ENCODE peak calls at places on chromosomes 2 and 18, in seven cellular contexts. I is GM23338, O is HCT116, J is astrocyte, B is HepG2, V is GM23248, A is fibroblast of lung. G is an unnamed sample.

GRCh38 chr2:47344890-47345583 is 57.9 kb upstream of the MSH2 start:
- DNase-seq in J (peak; percentile 80), V (peak; percentile 67), O (peak; percentile 86), A (peak; percentile 88), I (peak; percentile 99), B (peak; percentile 100), G (peak; percentile 93)

GRCh38 chr2:31987454-31987853 is 23.4 kb downstream of the MEMO1 start:
- DNase-seq in A (peak; percentile 69), J (peak; percentile 56), B (no peak), V (peak; percentile 83), O (no peak), I (no peak), G (peak; percentile 51)

GRCh38 chr18:54261894-54262293 is 7.4 kb upstream of the POLI start:
- DNase-seq in J (no peak), I (no peak), O (no peak), A (no peak), V (no peak), B (no peak), G (no peak)

GRCh38 chr18:46676162-46676830 is 19.3 kb upstream of the LOXHD1 start:
- DNase-seq in B (no peak), O (no peak), A (peak; percentile 71), I (no peak), J (peak; percentile 61), V (peak; percentile 52), G (peak; percentile 73)

GRCh38 chr18:28716321-28716720 is 539.4 kb upstream of the CDH2 start:
- DNase-seq in A (no peak), I (no peak), V (no peak), O (no peak), J (no peak), B (no peak), G (no peak)

GRCh38 chr18:24380163-24380747 is 17.4 kb downstream of the OSBPL1A start:
- DNase-seq in V (no peak), B (no peak), J (no peak), I (peak; percentile 51), O (no peak), A (no peak), G (no peak)

GRCh38 chr2:151051584-151052220 is 210.0 kb downstream of the RBM43 start:
- DNase-seq in I (peak; percentile 66), J (no peak), O (peak; percentile 41), A (peak; percentile 41), B (peak; percentile 35), V (peak; percentile 70), G (peak; percentile 69)

GRCh38 chr2:237600205-237600846 is 9.8 kb upstream of the RAB17 start:
- DNase-seq in I (no peak), J (no peak), A (peak; percentile 30), O (no peak), V (peak; percentile 84), B (peak; percentile 55), G (peak; percentile 53)

GRCh38 chr2:37570773-37571570 is 100.5 kb downstream of the CDC42EP3 start:
- DNase-seq in V (peak; percentile 96), O (no peak), A (peak; percentile 95), B (no peak), I (no peak), J (peak; percentile 96), G (no peak)

GRCh38 chr2:209648714-209649113 is 122.9 kb upstream of the UNC80 start:
- DNase-seq in J (peak; percentile 59), A (peak; percentile 68), I (peak; percentile 34), V (peak; percentile 83), B (no peak), O (no peak), G (no peak)

GRCh38 chr2:375947-376307 is 88.0 kb upstream of the ALKAL2 start:
- DNase-seq in O (no peak), I (no peak), J (no peak), B (no peak), V (no peak), A (no peak), G (no peak)

GRCh38 chr18:34993289-34993688 is 47.9 kb upstream of the MAPRE2 start:
- DNase-seq in I (no peak), A (no peak), O (no peak), J (no peak), V (no peak), B (no peak), G (no peak)

GRCh38 chr2:43634604-43635306 is 2.3 kb upstream of the PLEKHH2 start:
- DNase-seq in B (peak; percentile 94), I (no peak), O (no peak), A (peak; percentile 95), V (peak; percentile 83), J (peak; percentile 96), G (peak; percentile 16)

GRCh38 chr18:27789406-27789805 is 387.5 kb downstream of the CDH2 start:
- DNase-seq in J (no peak), A (no peak), O (no peak), I (no peak), B (no peak), V (no peak), G (no peak)

GRCh38 chr2:134714228-134714627 is 4.6 kb downstream of the TMEM163 start:
- DNase-seq in O (no peak), V (no peak), A (no peak), B (no peak), I (no peak), J (no peak), G (no peak)

GRCh38 chr18:45617284-45617683 is 2.0 kb downstream of the SLC14A2 start:
- DNase-seq in A (peak; percentile 90), O (peak; percentile 48), I (no peak), B (no peak), V (peak; percentile 97), J (peak; percentile 84), G (no peak)

GRCh38 chr2:184053326-184053725 is 545.0 kb upstream of the ZNF804A start:
- DNase-seq in A (peak; percentile 3), B (no peak), I (no peak), V (no peak), O (peak; percentile 12), J (no peak), G (peak; percentile 30)

GRCh38 chr2:127229555-127229954 is 9.5 kb upstream of the CYP27C1 start:
- DNase-seq in A (no peak), B (no peak), V (no peak), O (no peak), J (no peak), I (no peak), G (no peak)

GRCh38 chr2:19649107-19649506 is 252.7 kb downstream of the TTC32 start:
- DNase-seq in B (no peak), J (peak; percentile 75), V (peak; percentile 66), I (no peak), A (peak; percentile 79), O (no peak), G (no peak)

GRCh38 chr2:21118302-21118920 is 5.4 kb upstream of the TDRD15 start:
- DNase-seq in J (no peak), B (peak; percentile 81), O (peak; percentile 26), V (peak; percentile 34), A (peak; percentile 0), I (peak; percentile 56), G (peak; percentile 59)

GRCh38 chr18:36188912-36189311 is 1.6 kb downstream of the MOCOS start:
- DNase-seq in J (no peak), A (no peak), B (no peak), I (peak; percentile 41), V (peak; percentile 14), O (no peak), G (no peak)

GRCh38 chr2:186841940-186842339 is 7.0 kb downstream of the ZSWIM2 start:
- DNase-seq in J (peak; percentile 77), V (peak; percentile 84), O (no peak), A (peak; percentile 82), I (no peak), B (no peak), G (no peak)

GRCh38 chr18:49752095-49752457 is 61.3 kb downstream of the ACAA2 start:
- DNase-seq in J (no peak), O (no peak), I (no peak), V (no peak), B (no peak), A (no peak), G (no peak)

GRCh38 chr2:44938287-44939073 is 3.0 kb upstream of the SIX3 start:
- DNase-seq in J (no peak), I (peak; percentile 76), V (peak; percentile 43), B (peak; percentile 26), A (no peak), O (no peak), G (no peak)
- TF ChIP-seq EZH2 in J (peak; percentile 98), I (peak; percentile 31), V (peak; percentile 96), B (no peak), A (peak; percentile 96), O (no peak), G (peak; percentile 70)

GRCh38 chr2:169361706-169362345 is 508 bp downstream of the LRP2 start:
- DNase-seq in B (no peak), J (no peak), A (peak; percentile 11), I (peak; percentile 50), V (peak; percentile 42), O (no peak), G (peak; percentile 18)
- TF ChIP-seq EZH2 in B (no peak), J (peak; percentile 35), A (no peak), I (peak; percentile 89), V (no peak), O (no peak), G (peak; percentile 2)

GRCh38 chr2:199463000-199463692 is 5.4 kb upstream of the SATB2 start:
- DNase-seq in B (no peak), A (peak; percentile 51), I (peak; percentile 84), V (peak; percentile 91), J (no peak), O (no peak), G (peak; percentile 30)
- TF ChIP-seq EZH2 in B (peak; percentile 34), A (peak; percentile 35), I (peak; percentile 59), V (no peak), J (no peak), O (no peak), G (no peak)

DNA sequence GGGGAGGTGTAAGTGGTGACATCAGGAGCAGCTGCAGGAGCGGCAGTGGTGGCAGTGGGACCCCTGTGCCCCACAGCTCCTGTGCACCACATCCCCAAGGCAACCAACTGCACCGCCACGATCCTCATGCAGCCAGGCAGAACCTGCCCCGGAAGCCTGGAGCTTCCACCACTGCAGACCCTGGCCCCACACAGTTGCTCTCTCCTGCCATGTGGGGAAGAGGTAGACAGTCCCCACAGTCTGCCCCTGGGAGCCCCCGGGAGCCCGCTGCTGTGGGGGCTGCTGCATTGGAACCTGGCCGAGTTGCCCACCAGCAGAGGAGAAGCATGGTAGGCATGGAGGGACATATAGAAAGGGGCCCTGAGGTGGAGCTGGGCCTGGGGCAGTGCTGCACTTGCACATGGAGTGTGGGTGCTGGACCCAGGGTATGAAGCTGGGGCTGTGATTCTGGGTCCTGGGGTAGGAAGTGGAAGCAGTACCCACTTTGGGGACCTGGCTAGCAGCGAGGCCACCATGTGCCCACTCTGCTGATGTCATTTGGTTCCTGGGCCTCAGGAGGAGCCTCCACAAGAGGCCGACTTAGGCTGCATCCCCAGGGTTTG is 623.3 kb upstream of the LRRTM4 start:
- DNase-seq in V (no peak), J (no peak), A (no peak), B (no peak), O (no peak), I (no peak), G (no peak)
- TF ChIP-seq EZH2 in V (no peak), J (no peak), A (no peak), B (no peak), O (no peak), I (no peak), G (no peak)

GRCh38 chr2:141820893-141821292 is 309.9 kb downstream of the LRP1B start:
- DNase-seq in V (no peak), B (no peak), I (peak; percentile 63), O (no peak), J (no peak), A (no peak), G (no peak)
- TF ChIP-seq EZH2 in V (no peak), B (no peak), I (no peak), O (no peak), J (no peak), A (no peak), G (no peak)